ENCODE peak calls at places on chromosome 20, in four cellular contexts. I, L, N and A are unnamed samples.

GRCh38 chr20:64079273-64080012 is at the start of gene RGS19:
- DNase-seq in N (peak), L (peak), I (peak), A (no peak)

GRCh38 chr20:48703107-48703506 is 124.7 kb downstream of the PREX1 start:
- DNase-seq in N (no peak), L (no peak), I (no peak), A (no peak)

GRCh38 chr20:2305946-2306345 is 10.1 kb downstream of the TGM3 start:
- DNase-seq in I (no peak), L (peak), N (no peak), A (no peak)

GRCh38 chr20:1280421-1281102 is 14.5 kb downstream of the SNPH start:
- DNase-seq in N (peak), L (no peak), I (no peak), A (no peak)

GRCh38 chr20:10671221-10671849 is 2.5 kb downstream of the JAG1 start:
- DNase-seq in N (peak), I (peak), L (peak), A (no peak)

GRCh38 chr20:44014807-44015732 is 100.4 kb downstream of the TOX2 start:
- DNase-seq in I (no peak), N (no peak), L (no peak), A (no peak)

GRCh38 chr20:25672659-25673058 is 24.0 kb downstream of the ZNF337 start:
- DNase-seq in N (no peak), I (no peak), L (no peak), A (no peak)

GRCh38 chr20:63129991-63130653 is 85.8 kb downstream of the YTHDF1 start:
- DNase-seq in L (no peak), I (peak), N (no peak), A (no peak)

GRCh38 chr20:51326241-51326819 is 216.2 kb downstream of the NFATC2 start:
- DNase-seq in I (peak), N (peak), L (no peak), A (peak)

GRCh38 chr20:3190681-3191111 is 13.8 kb downstream of the DDRGK1 start:
- DNase-seq in I (peak), L (no peak), N (no peak), A (no peak)

GRCh38 chr20:24833592-24833991 is 115.5 kb upstream of the CST7 start:
- DNase-seq in I (no peak), N (no peak), L (no peak), A (no peak)

GRCh38 chr20:32036716-32037355 is 15.2 kb upstream of the HCK start:
- DNase-seq in I (no peak), N (no peak), L (no peak), A (no peak)

GRCh38 chr20:8720089-8720488 is 348.8 kb upstream of the PLCB4 start:
- DNase-seq in I (no peak), L (no peak), N (no peak), A (no peak)

GRCh38 chr20:41748756-41749582 is 130.8 kb upstream of the CHD6 start:
- DNase-seq in I (no peak), L (no peak), N (no peak), A (no peak)

GRCh38 chr20:50572922-50573777 is 63.0 kb downstream of the PTPN1 start:
- DNase-seq in N (peak), I (no peak), L (no peak), A (no peak)

GRCh38 chr20:63735859-63736718 is at the start of gene LIME1:
- DNase-seq in L (no peak), I (no peak), N (no peak), A (no peak)

GRCh38 chr20:25062841-25063240 is 4.9 kb upstream of the ACSS1 start:
- DNase-seq in N (no peak), L (no peak), I (no peak), A (no peak)

GRCh38 chr20:44938637-44939036 is 21.6 kb downstream of the TOMM34 start:
- DNase-seq in L (no peak), I (no peak), N (no peak), A (no peak)

GRCh38 chr20:59028812-59029211 is 3.3 kb downstream of the ATP5F1E start:
- DNase-seq in L (peak), I (no peak), N (no peak), A (no peak)
- H3K4me2 ChIP-seq in L (peak), I (no peak), N (peak), A (no peak)

DNA sequence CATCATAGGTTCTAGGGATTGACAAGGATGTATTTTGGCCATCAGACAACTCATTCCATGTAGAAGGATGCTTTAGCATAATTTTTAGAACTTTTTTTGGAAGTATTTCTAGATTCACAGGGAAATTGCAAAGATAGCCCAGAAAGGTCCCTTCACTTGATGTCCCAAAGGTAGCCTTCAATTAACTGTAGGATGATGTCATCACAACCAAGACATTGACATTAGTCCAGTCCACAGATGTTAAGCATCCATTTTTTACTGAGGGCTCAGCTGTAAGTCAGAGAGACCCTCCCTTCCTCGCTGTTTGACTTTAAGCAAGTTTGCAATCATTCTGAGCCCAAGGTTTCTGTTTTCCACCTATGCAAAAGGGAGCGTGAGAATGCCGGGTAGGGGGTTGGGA is 126.6 kb downstream of the CDH4 start:
- DNase-seq in I (no peak), N (no peak), L (no peak), A (no peak)
- H3K4me2 ChIP-seq in I (no peak), N (no peak), L (no peak), A (no peak)

DNA sequence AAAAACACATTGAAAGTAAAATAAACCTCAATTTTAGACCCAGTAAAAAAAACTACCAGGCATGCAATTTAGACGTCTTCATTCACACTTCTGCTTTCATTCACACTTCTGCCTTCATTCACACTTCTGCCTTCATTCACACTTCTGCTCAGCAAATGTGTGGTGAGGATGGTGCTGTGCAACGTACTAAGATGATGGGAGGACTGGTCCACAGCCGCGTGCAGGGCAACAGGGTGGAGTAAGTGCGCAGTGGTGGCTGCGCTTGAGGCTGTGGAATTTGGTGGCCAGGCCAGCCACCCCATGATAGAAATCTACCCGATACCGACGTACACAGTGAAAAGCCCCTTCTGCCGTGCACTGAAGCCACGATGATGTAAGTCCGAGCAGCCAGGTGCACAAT is 114.3 kb upstream of the CD93 start:
- DNase-seq in N (no peak), L (no peak), I (no peak), A (no peak)
- H3K4me2 ChIP-seq in N (no peak), L (no peak), I (no peak), A (no peak)

GRCh38 chr20:20832715-20833114 is 120.3 kb upstream of the RALGAPA2 start:
- DNase-seq in L (no peak), N (no peak), I (no peak), A (no peak)

GRCh38 chr20:20831794-20832193 is 119.3 kb upstream of the RALGAPA2 start:
- DNase-seq in I (no peak), L (peak), N (no peak), A (no peak)

GRCh38 chr20:20839771-20840170 is 127.3 kb upstream of the RALGAPA2 start:
- DNase-seq in I (no peak), L (no peak), N (no peak), A (no peak)

GRCh38 chr20:20835897-20836296 is 123.5 kb upstream of the RALGAPA2 start:
- DNase-seq in I (no peak), L (no peak), N (no peak), A (no peak)

DNA sequence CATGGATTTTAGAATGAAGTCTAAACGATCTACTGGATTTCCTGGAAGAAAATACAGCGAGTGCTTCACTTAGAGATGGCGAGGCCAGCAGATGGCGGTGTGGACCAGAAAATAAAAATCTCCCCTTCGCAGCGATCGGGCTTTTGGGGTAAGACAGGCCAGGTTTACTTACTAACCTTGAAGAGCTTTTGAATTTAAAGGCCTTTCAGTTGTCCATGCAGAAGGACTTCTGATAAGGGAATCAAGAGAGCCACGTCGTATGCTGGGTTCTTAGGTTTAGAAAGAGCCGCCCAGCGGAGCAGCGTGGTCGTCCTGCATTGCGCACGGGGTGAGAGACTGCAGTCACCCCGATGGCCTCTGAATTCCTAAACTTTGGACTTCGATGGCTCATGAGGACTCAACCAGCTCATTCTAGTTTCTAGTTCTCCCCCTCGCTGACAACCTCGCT is 125.2 kb upstream of the RALGAPA2 start:
- DNase-seq in N (peak), L (peak), I (peak), A (peak)
- H3K4me2 ChIP-seq in N (peak), L (no peak), I (no peak), A (peak)

GRCh38 chr20:57066126-57066900 is 200.1 kb downstream of the BMP7 start:
- DNase-seq in I (no peak), N (peak), L (peak), A (peak)
- H3K4me2 ChIP-seq in I (no peak), N (no peak), L (peak), A (peak)

DNA sequence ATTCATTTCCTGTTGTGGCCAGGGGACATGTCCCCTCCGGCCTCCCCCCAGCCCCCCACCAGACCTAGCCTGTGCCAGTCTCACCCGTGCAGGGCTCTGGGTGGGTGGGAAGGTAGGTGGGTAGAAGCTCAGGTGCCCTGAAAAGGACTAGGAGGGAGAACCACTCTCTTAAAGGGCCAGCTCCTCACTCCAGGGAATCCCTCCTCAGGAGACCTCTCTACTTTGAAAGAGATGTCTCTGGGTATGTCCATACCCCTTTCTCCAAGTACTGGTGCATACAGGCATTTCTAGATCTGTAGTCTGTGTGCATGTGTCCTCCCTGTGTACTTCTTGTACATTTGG is 60.8 kb upstream of the EPB41L1 start:
- DNase-seq in N (no peak), I (no peak), L (peak), A (no peak)
- H3K4me2 ChIP-seq in N (peak), I (no peak), L (peak), A (peak)

DNA sequence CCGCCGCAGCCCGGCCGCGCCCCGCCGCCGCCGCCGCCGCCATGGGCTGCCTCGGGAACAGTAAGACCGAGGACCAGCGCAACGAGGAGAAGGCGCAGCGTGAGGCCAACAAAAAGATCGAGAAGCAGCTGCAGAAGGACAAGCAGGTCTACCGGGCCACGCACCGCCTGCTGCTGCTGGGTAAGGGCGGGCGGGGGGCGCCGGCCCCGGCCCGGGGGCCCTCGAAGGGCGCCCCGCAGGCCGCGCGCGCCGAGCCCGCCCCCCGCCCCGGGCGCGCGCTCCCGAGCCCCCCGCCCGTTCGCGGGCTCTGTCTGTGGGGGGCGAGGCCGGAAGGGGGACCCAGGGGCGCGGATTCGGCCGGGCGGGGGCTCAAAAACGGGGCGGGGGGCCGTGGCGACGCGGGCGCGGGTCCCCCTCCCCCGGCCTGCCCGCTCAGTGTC is 39.2 kb downstream of the GNAS start:
- DNase-seq in L (peak), N (no peak), I (peak), A (peak)
- H3K4me2 ChIP-seq in L (peak), N (no peak), I (no peak), A (peak)

DNA sequence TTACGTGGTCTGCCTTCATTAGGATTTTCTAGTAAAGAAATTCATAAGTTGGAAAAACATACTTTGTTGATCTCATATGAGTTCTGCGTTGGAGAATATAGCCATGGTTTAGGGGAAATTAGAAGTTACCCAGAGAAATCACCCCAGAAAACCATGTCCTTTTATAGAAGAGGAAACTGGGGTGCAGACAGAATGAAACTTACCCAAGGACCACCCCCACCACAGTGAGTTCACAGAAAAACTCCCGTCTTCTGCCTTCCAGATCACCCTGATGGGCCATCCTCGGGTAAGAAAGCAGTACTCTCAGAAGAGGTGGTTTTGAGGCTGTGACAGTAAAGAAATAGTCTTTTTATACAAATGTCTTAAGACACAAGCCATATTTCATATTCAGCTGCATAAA is 25.1 kb upstream of the MAFB start:
- DNase-seq in N (no peak), L (no peak), I (no peak), A (no peak)
- H3K4me2 ChIP-seq in N (no peak), L (no peak), I (no peak), A (no peak)